ENCODE peak calls at places on chromosomes 4 and X, in seven cellular contexts. J, T, L, A, H, N and O are unnamed samples.

GRCh38 chrX:7435822-7436221 is 287.9 kb upstream of the PUDP start:
- DNase-seq in J (no peak), T (no peak), L (no peak), A (no peak), H (no peak), N (no peak), O (no peak)

GRCh38 chrX:71533850-71534515 is 1.1 kb downstream of the OGT start:
- DNase-seq in J (peak; percentile 48), T (peak; percentile 72), L (no peak), A (peak; percentile 51), H (peak; percentile 42), N (peak; percentile 34), O (peak; percentile 84)

GRCh38 chr4:111991797-111992196 is 153.5 kb upstream of the FAM241A start:
- DNase-seq in J (no peak), T (no peak), L (no peak), A (peak; percentile 22), H (no peak), N (no peak), O (no peak)

GRCh38 chr4:574346-575161 is 1.5 kb downstream of the TMEM271 start:
- DNase-seq in J (no peak), T (no peak), L (no peak), A (no peak), H (no peak), N (no peak), O (peak; percentile 58)

GRCh38 chr4:56283394-56283793 is 103.9 kb downstream of the AASDH start:
- DNase-seq in J (peak; percentile 25), T (no peak), L (no peak), A (no peak), H (no peak), N (no peak), O (no peak)

GRCh38 chrX:10031743-10032142 is 64.6 kb downstream of the CLDN34 start:
- DNase-seq in J (no peak), T (no peak), L (peak; percentile 48), A (no peak), H (no peak), N (no peak), O (no peak)

GRCh38 chr4:15961778-15962510 is 1.0 kb downstream of the FGFBP2 start:
- DNase-seq in J (no peak), T (no peak), L (no peak), A (peak; percentile 32), H (no peak), N (no peak), O (no peak)

GRCh38 chrX:10128386-10128785 is 28.4 kb upstream of the CLCN4 start:
- DNase-seq in J (no peak), T (no peak), L (no peak), A (no peak), H (no peak), N (no peak), O (no peak)

GRCh38 chr4:71607780-71608673 is 175.9 kb downstream of the GC start:
- DNase-seq in J (no peak), T (no peak), L (no peak), A (no peak), H (no peak), N (no peak), O (no peak)

GRCh38 chr4:32488690-32489089 is 1768.5 kb downstream of the PCDH7 start:
- DNase-seq in J (no peak), T (no peak), L (no peak), A (no peak), H (no peak), N (no peak), O (no peak)

GRCh38 chr4:155777971-155778710 is 19.3 kb downstream of the GUCY1B1 start:
- DNase-seq in J (no peak), T (no peak), L (no peak), A (no peak), H (no peak), N (no peak), O (no peak)

GRCh38 chrX:97628807-97629596 is 745.3 kb downstream of the RPA4 start:
- DNase-seq in J (no peak), T (no peak), L (no peak), A (no peak), H (no peak), N (no peak), O (no peak)

GRCh38 chrX:104343408-104344129 is 88.8 kb upstream of the ESX1 start:
- DNase-seq in J (peak; percentile 60), T (no peak), L (no peak), A (no peak), H (peak; percentile 30), N (peak; percentile 38), O (no peak)

GRCh38 chrX:148871422-148872152 is 371.2 kb downstream of the AFF2 start:
- DNase-seq in J (no peak), T (no peak), L (no peak), A (no peak), H (no peak), N (no peak), O (no peak)

GRCh38 chr4:162782096-162782777 is 384.5 kb downstream of the NAF1 start:
- DNase-seq in J (no peak), T (no peak), L (no peak), A (no peak), H (no peak), N (no peak), O (no peak)

GRCh38 chr4:41057456-41057855 is 156.9 kb downstream of the APBB2 start:
- DNase-seq in J (no peak), T (no peak), L (no peak), A (no peak), H (no peak), N (no peak), O (no peak)

GRCh38 chr4:72430050-72430449 is 139.0 kb downstream of the ADAMTS3 start:
- DNase-seq in J (no peak), T (no peak), L (no peak), A (no peak), H (no peak), N (no peak), O (no peak)

GRCh38 chr4:165404696-165405095 is 25.9 kb downstream of the CPE start:
- DNase-seq in J (no peak), T (no peak), L (no peak), A (no peak), H (no peak), N (no peak), O (no peak)

GRCh38 chr4:84681488-84682274 is 98.8 kb downstream of the CDS1 start:
- DNase-seq in J (peak; percentile 37), T (no peak), L (no peak), A (peak; percentile 38), H (no peak), N (no peak), O (no peak)

GRCh38 chr4:54495091-54495490 is 162.7 kb upstream of the KIT start:
- DNase-seq in J (no peak), T (no peak), L (no peak), A (no peak), H (no peak), N (no peak), O (no peak)

GRCh38 chrX:1902901-1903379 is 288.1 kb downstream of the ASMT start:
- DNase-seq in J (no peak), T (no peak), L (no peak), A (no peak), H (no peak), N (no peak), O (no peak)

DNA sequence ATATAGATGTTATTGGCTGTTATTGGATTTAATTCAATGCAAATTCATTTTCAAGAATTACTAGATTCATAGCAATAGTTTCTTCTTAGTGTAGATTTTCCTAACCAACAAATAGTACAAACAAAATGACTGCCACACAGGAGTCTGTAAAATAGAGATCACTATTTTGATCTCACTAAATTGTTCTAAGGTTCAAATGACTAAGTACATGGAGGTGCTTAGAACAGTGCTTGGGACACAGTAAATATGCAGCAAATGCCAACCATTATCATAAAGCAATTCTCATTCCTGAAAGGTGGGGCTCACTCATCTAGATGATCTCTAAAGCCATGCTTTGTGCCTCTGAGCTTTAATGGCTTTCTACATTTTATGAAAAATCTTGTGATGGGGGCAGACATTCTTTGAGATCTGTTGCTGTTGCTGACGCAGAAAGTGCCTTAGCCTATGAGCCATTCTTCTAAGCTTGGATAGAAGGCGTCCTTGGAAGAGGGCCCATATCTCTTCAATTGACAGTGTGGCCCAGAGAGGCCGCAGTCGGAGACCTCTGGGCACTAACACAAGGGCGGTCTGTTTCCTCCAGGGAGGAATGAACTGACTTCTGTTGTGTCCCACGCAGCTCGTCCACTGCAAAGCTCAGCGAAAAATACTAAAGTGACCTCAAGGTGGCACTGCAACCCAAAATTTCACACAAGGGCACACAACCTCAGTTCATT is 23.6 kb downstream of the TLR10 start:
- DNase-seq in J (peak; percentile 68), T (no peak), L (peak; percentile 81), A (peak; percentile 55), H (peak; percentile 58), N (peak; percentile 52), O (no peak)
- H3K4me1 ChIP-seq in J (no peaks in the 10 kb centered on the region), T (peaks cover 6% of the 10 kb centered on the region), L (peaks cover 5% of the 10 kb centered on the region), A (peaks cover 4% of the 10 kb centered on the region), H (no peaks in the 10 kb centered on the region), N (no peaks in the 10 kb centered on the region), O (peaks cover 50% of the 10 kb centered on the region)

DNA sequence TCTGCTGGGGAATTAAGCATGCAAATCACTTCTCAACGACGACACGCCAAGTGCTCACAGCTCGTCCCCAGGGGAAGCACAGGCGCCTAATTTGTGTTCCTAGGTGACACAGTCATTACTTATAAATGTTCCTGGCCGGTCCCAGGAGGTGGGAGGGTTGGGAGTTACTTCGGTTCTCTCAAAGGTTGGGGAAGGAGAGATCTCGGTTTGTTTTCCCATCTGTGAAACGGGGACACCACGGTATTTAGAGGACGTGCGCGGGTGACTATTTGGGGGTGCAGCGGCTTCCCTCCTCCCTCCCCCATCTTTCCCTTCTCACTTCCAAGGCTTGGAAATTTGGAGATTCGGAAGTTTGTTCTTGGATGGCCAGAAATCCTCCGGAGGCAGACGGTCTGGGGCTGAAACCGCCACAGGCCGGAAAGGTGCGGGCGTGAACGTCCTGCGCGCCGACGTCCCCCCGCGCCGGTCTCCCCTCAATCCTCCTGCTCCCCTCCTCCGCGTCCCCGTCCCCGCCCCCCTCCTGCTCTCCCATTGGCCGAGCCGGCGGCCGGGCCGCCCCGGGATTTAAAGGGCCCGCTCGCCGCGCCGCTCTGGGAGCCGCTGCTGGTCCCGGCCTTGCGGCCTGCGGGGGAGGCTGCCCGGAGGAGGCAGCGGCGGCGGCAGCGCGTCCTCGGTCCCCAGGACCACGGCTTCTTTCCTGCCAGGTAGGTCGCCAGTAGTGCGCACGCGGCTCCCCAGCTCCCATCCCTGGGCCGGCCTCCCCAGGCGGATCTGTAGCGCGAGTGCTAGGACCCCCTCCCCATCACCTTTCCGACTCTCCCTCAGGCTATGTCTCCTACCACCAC is at the start of gene PORCN:
- DNase-seq in J (peak; percentile 88), T (peak; percentile 91), L (peak; percentile 91), A (peak; percentile 83), H (peak; percentile 92), N (peak; percentile 84), O (peak; percentile 95)
- TF ChIP-seq POLR2AphosphoS5 in J (peak; percentile 22), T (no peak), L (peak; percentile 80), A (peak; percentile 52), H (peak; percentile 67), N (peak; percentile 24), O (peak; percentile 84)

DNA sequence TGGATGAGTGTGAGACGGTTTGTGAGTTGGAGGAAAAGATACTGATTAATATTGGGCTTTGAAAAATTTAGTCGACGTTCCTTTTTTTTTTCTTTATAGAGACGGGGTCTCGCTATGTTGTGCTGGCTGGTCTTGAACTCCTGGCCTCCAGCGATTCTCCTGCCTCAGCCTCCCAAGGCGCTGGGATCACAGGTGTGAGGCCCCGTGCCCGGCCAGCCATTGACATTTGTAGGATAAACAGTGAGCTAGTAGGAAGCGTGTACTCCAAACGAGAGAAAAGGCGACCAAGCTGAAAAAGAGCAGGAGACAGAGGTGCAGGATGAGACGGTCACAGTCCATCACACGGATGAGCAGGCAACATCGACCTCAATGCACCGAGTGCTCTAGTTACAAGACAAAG is 19.4 kb downstream of the PPP2R3B start:
- DNase-seq in J (no peak), T (no peak), L (no peak), A (no peak), H (no peak), N (no peak), O (peak; percentile 30)
- H3K4me1 ChIP-seq in J (no peaks in the 10 kb centered on the region), T (no peaks in the 10 kb centered on the region), L (no peaks in the 10 kb centered on the region), A (no peaks in the 10 kb centered on the region), H (peaks cover 7% of the 10 kb centered on the region), N (no peaks in the 10 kb centered on the region), O (no peaks in the 10 kb centered on the region)

GRCh38 chr4:145179201-145179860 is 1.1 kb downstream of the OTUD4 start:
- DNase-seq in J (peak; percentile 85), T (peak; percentile 85), L (peak; percentile 81), A (peak; percentile 85), H (peak; percentile 77), N (peak; percentile 79), O (peak; percentile 96)
- TF ChIP-seq POLR2AphosphoS5 in J (no peak), T (no peak), L (peak; percentile 74), A (peak; percentile 84), H (no peak), N (peak; percentile 71), O (peak; percentile 89)